ENCODE peak calls at places on chromosomes 7 and 10, in five cellular contexts. One of them, this sample, is unnamed.

GRCh38 chr7:36279251-36279925 is 110.3 kb upstream of the ANLN start:
- DNase-seq in cardiac muscle cell: no peak
- DNase-seq in T-helper 1 cell: no peak
- DNase-seq in HEK293T: no peak
- DNase-seq in adrenal gland: peak
- DNase-seq in this sample: no peak

GRCh38 chr7:129773328-129773731 is 161.8 kb downstream of the NRF1 start:
- DNase-seq in cardiac muscle cell: no peak
- DNase-seq in T-helper 1 cell: no peak
- DNase-seq in HEK293T: no peak
- DNase-seq in adrenal gland: no peak
- DNase-seq in this sample: no peak

GRCh38 chr10:36089790-36090391 is 447.8 kb upstream of the FZD8 start:
- DNase-seq in cardiac muscle cell: no peak
- DNase-seq in T-helper 1 cell: no peak
- DNase-seq in HEK293T: no peak
- DNase-seq in adrenal gland: no peak
- DNase-seq in this sample: no peak

GRCh38 chr10:13637303-13637856 is 50.6 kb downstream of the PRPF18 start:
- DNase-seq in cardiac muscle cell: no peak
- DNase-seq in T-helper 1 cell: no peak
- DNase-seq in HEK293T: no peak
- DNase-seq in adrenal gland: no peak
- DNase-seq in this sample: no peak

GRCh38 chr7:48171190-48171589 is at the start of gene ABCA13:
- DNase-seq in cardiac muscle cell: no peak
- DNase-seq in T-helper 1 cell: no peak
- DNase-seq in HEK293T: no peak
- DNase-seq in adrenal gland: no peak
- DNase-seq in this sample: no peak

GRCh38 chr7:43764039-43764789 is 5.7 kb downstream of the BLVRA start:
- DNase-seq in cardiac muscle cell: peak
- DNase-seq in T-helper 1 cell: peak
- DNase-seq in HEK293T: no peak
- DNase-seq in adrenal gland: peak
- DNase-seq in this sample: peak

GRCh38 chr10:120480848-120481247 is 23.8 kb downstream of the PLPP4 start:
- DNase-seq in cardiac muscle cell: no peak
- DNase-seq in T-helper 1 cell: no peak
- DNase-seq in HEK293T: no peak
- DNase-seq in adrenal gland: no peak
- DNase-seq in this sample: no peak

GRCh38 chr7:128911441-128912031 is 1.0 kb upstream of the KCP start:
- DNase-seq in cardiac muscle cell: peak
- DNase-seq in T-helper 1 cell: no peak
- DNase-seq in HEK293T: no peak
- DNase-seq in adrenal gland: no peak
- DNase-seq in this sample: no peak

GRCh38 chr7:70919491-70920073 is 212.4 kb upstream of the GALNT17 start:
- DNase-seq in cardiac muscle cell: no peak
- DNase-seq in T-helper 1 cell: no peak
- DNase-seq in HEK293T: no peak
- DNase-seq in adrenal gland: no peak
- DNase-seq in this sample: no peak

GRCh38 chr7:73909051-73909941 is 48.3 kb downstream of the TMEM270 start:
- DNase-seq in cardiac muscle cell: no peak
- DNase-seq in T-helper 1 cell: no peak
- DNase-seq in HEK293T: peak
- DNase-seq in adrenal gland: no peak
- DNase-seq in this sample: no peak

GRCh38 chr7:87316846-87317545 is 28.5 kb upstream of the CROT start:
- DNase-seq in cardiac muscle cell: no peak
- DNase-seq in T-helper 1 cell: no peak
- DNase-seq in HEK293T: no peak
- DNase-seq in adrenal gland: no peak
- DNase-seq in this sample: no peak

GRCh38 chr10:6036861-6037321 is 25.3 kb downstream of the IL2RA start:
- DNase-seq in cardiac muscle cell: no peak
- DNase-seq in T-helper 1 cell: no peak
- DNase-seq in HEK293T: no peak
- DNase-seq in adrenal gland: peak
- DNase-seq in this sample: peak

GRCh38 chr7:66804001-66804400 is 63.5 kb downstream of the RABGEF1 start:
- DNase-seq in cardiac muscle cell: no peak
- DNase-seq in T-helper 1 cell: no peak
- DNase-seq in HEK293T: no peak
- DNase-seq in adrenal gland: peak
- DNase-seq in this sample: no peak

GRCh38 chr10:22466763-22467334 is 121.6 kb downstream of the SPAG6 start:
- DNase-seq in cardiac muscle cell: no peak
- DNase-seq in T-helper 1 cell: no peak
- DNase-seq in HEK293T: no peak
- DNase-seq in adrenal gland: no peak
- DNase-seq in this sample: no peak

GRCh38 chr7:12623885-12624498 is 53.5 kb downstream of the SCIN start:
- DNase-seq in cardiac muscle cell: peak
- DNase-seq in T-helper 1 cell: no peak
- DNase-seq in HEK293T: peak
- DNase-seq in adrenal gland: no peak
- DNase-seq in this sample: no peak

GRCh38 chr10:102424916-102425315 is 4.3 kb downstream of the FBXL15 start:
- DNase-seq in cardiac muscle cell: no peak
- DNase-seq in T-helper 1 cell: no peak
- DNase-seq in HEK293T: no peak
- DNase-seq in adrenal gland: no peak
- DNase-seq in this sample: no peak

GRCh38 chr10:100085596-100085995 is 3.9 kb upstream of the CPN1 start:
- DNase-seq in cardiac muscle cell: no peak
- DNase-seq in T-helper 1 cell: no peak
- DNase-seq in HEK293T: no peak
- DNase-seq in adrenal gland: no peak
- DNase-seq in this sample: no peak

GRCh38 chr7:133354546-133355324 is 101.9 kb downstream of the EXOC4 start:
- DNase-seq in cardiac muscle cell: no peak
- DNase-seq in T-helper 1 cell: no peak
- DNase-seq in HEK293T: no peak
- DNase-seq in adrenal gland: no peak
- DNase-seq in this sample: no peak

GRCh38 chr7:113076703-113077102 is 9.9 kb downstream of the GPR85 start:
- DNase-seq in cardiac muscle cell: no peak
- DNase-seq in T-helper 1 cell: no peak
- DNase-seq in HEK293T: no peak
- DNase-seq in adrenal gland: no peak
- DNase-seq in this sample: no peak

GRCh38 chr10:24351883-24352778 is 143.2 kb downstream of the KIAA1217 start:
- DNase-seq in cardiac muscle cell: peak
- DNase-seq in T-helper 1 cell: no peak
- DNase-seq in HEK293T: no peak
- DNase-seq in adrenal gland: no peak
- DNase-seq in this sample: no peak

GRCh38 chr10:12448729-12449391 is 99.5 kb downstream of the CAMK1D start:
- DNase-seq in cardiac muscle cell: no peak
- DNase-seq in T-helper 1 cell: peak
- DNase-seq in HEK293T: peak
- DNase-seq in adrenal gland: peak
- DNase-seq in this sample: peak

GRCh38 chr10:100874702-100875483 is 37.9 kb upstream of the SLF2 start:
- DNase-seq in cardiac muscle cell: no peak
- DNase-seq in T-helper 1 cell: no peak
- DNase-seq in HEK293T: no peak
- DNase-seq in adrenal gland: no peak
- DNase-seq in this sample: no peak

GRCh38 chr10:99845837-99846382 is 63.5 kb downstream of the ABCC2 start:
- DNase-seq in cardiac muscle cell: peak
- DNase-seq in T-helper 1 cell: peak
- DNase-seq in HEK293T: peak
- DNase-seq in adrenal gland: peak
- DNase-seq in this sample: peak

GRCh38 chr7:80924090-80924489 is 5.2 kb upstream of the SEMA3C start:
- DNase-seq in cardiac muscle cell: no peak
- DNase-seq in T-helper 1 cell: no peak
- DNase-seq in HEK293T: no peak
- DNase-seq in adrenal gland: no peak
- DNase-seq in this sample: no peak

GRCh38 chr7:47771301-47771989 is 176.8 kb downstream of the PKD1L1 start:
- DNase-seq in cardiac muscle cell: no peak
- DNase-seq in T-helper 1 cell: no peak
- DNase-seq in HEK293T: no peak
- DNase-seq in adrenal gland: no peak
- DNase-seq in this sample: no peak

GRCh38 chr10:115129752-115130151 is 36.6 kb downstream of the ATRNL1 start:
- DNase-seq in cardiac muscle cell: peak
- DNase-seq in T-helper 1 cell: no peak
- DNase-seq in HEK293T: no peak
- DNase-seq in adrenal gland: no peak
- DNase-seq in this sample: no peak

GRCh38 chr7:157271315-157271990 is 65.4 kb upstream of the DNAJB6 start:
- DNase-seq in cardiac muscle cell: no peak
- DNase-seq in T-helper 1 cell: no peak
- DNase-seq in HEK293T: no peak
- DNase-seq in adrenal gland: no peak
- DNase-seq in this sample: no peak

GRCh38 chr10:92575961-92576360 is 2.1 kb upstream of the IDE start:
- DNase-seq in cardiac muscle cell: no peak
- DNase-seq in T-helper 1 cell: no peak
- DNase-seq in HEK293T: no peak
- DNase-seq in adrenal gland: no peak
- DNase-seq in this sample: no peak

GRCh38 chr10:4865945-4866661 is 40.1 kb downstream of the AKR1E2 start:
- DNase-seq in cardiac muscle cell: no peak
- DNase-seq in T-helper 1 cell: no peak
- DNase-seq in HEK293T: no peak
- DNase-seq in adrenal gland: no peak
- DNase-seq in this sample: no peak

This sample was measured in T-cell.